ENCODE peak calls at places on chromosomes 6 and 20, in five cellular contexts. H is heart left ventricle, S is WTC11, D is PC-9, J is fibroblast of pulmonary artery. O is an unnamed sample.
A peak's percentile ranks its signal among the peaks of the same experiment; 100 is the strongest.

GRCh38 chr6:7175463-7175862 is 67.7 kb downstream of the RREB1 start:
- DNase-seq in H (no peak), S (no peak), D (no peak), J (no peak), O (no peak)

GRCh38 chr6:166565084-166565651 is 21.3 kb downstream of the RAMACL start:
- DNase-seq in H (no peak), S (no peak), D (no peak), J (no peak), O (no peak)

GRCh38 chr6:20924911-20925543 is 390.8 kb downstream of the CDKAL1 start:
- DNase-seq in H (no peak), S (no peak), D (no peak), J (no peak), O (no peak)

GRCh38 chr20:7818477-7818876 is 121.8 kb downstream of the HAO1 start:
- DNase-seq in H (no peak), S (no peak), D (no peak), J (no peak), O (no peak)

GRCh38 chr6:47034919-47035318 is 7.2 kb downstream of the ADGRF1 start:
- DNase-seq in H (peak; percentile 19), S (no peak), D (peak; percentile 99), J (peak; percentile 83), O (no peak)

GRCh38 chr6:143999406-143999805 is 8.7 kb downstream of the PLAGL1 start:
- DNase-seq in H (no peak), S (no peak), D (peak; percentile 38), J (peak; percentile 84), O (no peak)

GRCh38 chr6:85081102-85081501 is 316.7 kb upstream of the TBX18 start:
- DNase-seq in H (no peak), S (no peak), D (no peak), J (no peak), O (no peak)

GRCh38 chr6:33696538-33697518 is 14.7 kb downstream of the UQCC2 start:
- DNase-seq in H (peak; percentile 72), S (no peak), D (no peak), J (peak; percentile 91), O (no peak)

GRCh38 chr6:125570546-125570945 is 178.9 kb upstream of the HEY2 start:
- DNase-seq in H (no peak), S (no peak), D (no peak), J (no peak), O (no peak)

GRCh38 chr6:3190056-3190455 is 32.7 kb upstream of the TUBB2A start:
- DNase-seq in H (no peak), S (no peak), D (no peak), J (no peak), O (no peak)

GRCh38 chr6:17389274-17389847 is 4.0 kb upstream of the CAP2 start:
- DNase-seq in H (no peak), S (no peak), D (peak; percentile 72), J (peak; percentile 38), O (no peak)

GRCh38 chr6:35008858-35009257 is 119.8 kb downstream of the ANKS1A start:
- DNase-seq in H (no peak), S (no peak), D (no peak), J (no peak), O (no peak)

GRCh38 chr20:61804896-61805295 is 260.8 kb downstream of the TAF4 start:
- DNase-seq in H (no peak), S (no peak), D (no peak), J (no peak), O (no peak)

GRCh38 chr6:83313880-83314279 is 117.0 kb downstream of the ME1 start:
- DNase-seq in H (no peak), S (no peak), D (no peak), J (no peak), O (no peak)

GRCh38 chr6:10954590-10955010 is 67.7 kb downstream of the SYCP2L start:
- DNase-seq in H (peak; percentile 61), S (peak; percentile 94), D (no peak), J (peak; percentile 88), O (peak; percentile 93)

GRCh38 chr6:163860194-163861081 is 445.9 kb downstream of the QKI start:
- DNase-seq in H (no peak), S (no peak), D (no peak), J (peak; percentile 39), O (peak; percentile 18)

GRCh38 chr6:11527274-11527870 is 10.2 kb upstream of the TMEM170B start:
- DNase-seq in H (no peak), S (no peak), D (no peak), J (no peak), O (no peak)

GRCh38 chr6:151139524-151139923 is 100.2 kb upstream of the AKAP12 start:
- DNase-seq in H (no peak), S (no peak), D (no peak), J (no peak), O (no peak)

GRCh38 chr6:135145509-135145865 is 35.6 kb upstream of the MYB start:
- DNase-seq in H (no peak), S (no peak), D (no peak), J (peak; percentile 27), O (no peak)

GRCh38 chr6:130624046-130624445 is 203.2 kb upstream of the SMLR1 start:
- DNase-seq in H (no peak), S (no peak), D (no peak), J (peak; percentile 20), O (no peak)

GRCh38 chr6:130296854-130297253 is 69.0 kb upstream of the TMEM200A start:
- DNase-seq in H (no peak), S (no peak), D (no peak), J (no peak), O (no peak)

GRCh38 chr6:150006961-150007464 is 18.3 kb downstream of the RAET1L start:
- DNase-seq in H (no peak), S (no peak), D (no peak), J (peak; percentile 33), O (peak; percentile 45)

GRCh38 chr6:42367353-42368011 is 84.2 kb downstream of the TRERF1 start:
- DNase-seq in H (no peak), S (no peak), D (no peak), J (peak; percentile 37), O (no peak)

GRCh38 chr20:63943007-63943807 is 13.0 kb downstream of the UCKL1 start:
- DNase-seq in H (peak; percentile 20), S (no peak), D (no peak), J (no peak), O (no peak)

GRCh38 chr20:58710481-58711265 is 18.1 kb downstream of the NPEPL1 start:
- DNase-seq in H (no peak), S (peak; percentile 10), D (no peak), J (no peak), O (no peak)

GRCh38 chr6:25889877-25890853 is 16.1 kb upstream of the SLC17A3 start:
- DNase-seq in H (no peak), S (no peak), D (peak; percentile 42), J (peak; percentile 73), O (peak; percentile 34)
- TF ChIP-seq CTCF in H (peak; percentile 34), S (peak; percentile 34), D (peak; percentile 72), J (peak; percentile 58), O (peak; percentile 51)

DNA sequence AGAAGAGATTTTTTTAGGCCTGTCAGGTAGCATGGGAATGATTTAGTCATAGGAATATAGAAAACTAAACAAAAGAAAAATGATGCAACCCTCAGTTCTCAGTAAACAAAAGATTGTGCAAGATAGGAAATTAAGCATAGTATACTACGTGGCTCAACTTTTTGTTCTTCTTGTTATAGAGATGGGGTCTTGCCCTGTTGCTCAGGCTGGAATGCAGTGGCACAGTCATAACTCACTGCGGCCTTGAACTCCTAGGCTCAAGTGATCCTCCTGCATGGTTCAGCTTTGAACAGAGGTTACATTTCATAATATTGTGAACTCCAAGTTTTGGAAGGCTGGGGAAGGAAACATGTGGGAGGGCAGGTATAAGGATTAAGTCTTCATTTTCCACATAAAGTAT is 28.5 kb downstream of the SLX4IP start:
- DNase-seq in H (no peak), S (no peak), D (peak; percentile 37), J (peak; percentile 35), O (no peak)
- TF ChIP-seq CTCF in H (no peak), S (no peak), D (no peak), J (no peak), O (no peak)

GRCh38 chr6:148466158-148466557 is 123.5 kb downstream of the SASH1 start:
- DNase-seq in H (no peak), S (no peak), D (no peak), J (no peak), O (no peak)
- TF ChIP-seq CTCF in H (no peak), S (no peak), D (no peak), J (no peak), O (no peak)

GRCh38 chr6:139944976-139945375 is 570.5 kb upstream of the CITED2 start:
- DNase-seq in H (no peak), S (no peak), D (no peak), J (peak; percentile 42), O (no peak)

GRCh38 chr6:139943391-139943790 is 568.9 kb upstream of the CITED2 start:
- DNase-seq in H (no peak), S (no peak), D (peak; percentile 59), J (peak; percentile 90), O (no peak)

GRCh38 chr6:139941826-139942225 is 567.4 kb upstream of the CITED2 start:
- DNase-seq in H (no peak), S (no peak), D (no peak), J (peak; percentile 40), O (no peak)

GRCh38 chr6:139942333-139942732 is 567.9 kb upstream of the CITED2 start:
- DNase-seq in H (no peak), S (no peak), D (no peak), J (no peak), O (no peak)

GRCh38 chr6:139944131-139944530 is 569.7 kb upstream of the CITED2 start:
- DNase-seq in H (no peak), S (no peak), D (no peak), J (no peak), O (no peak)
- TF ChIP-seq CTCF in H (no peak), S (no peak), D (no peak), J (no peak), O (no peak)